ENCODE peak calls at places on chromosome 6, in eight cellular contexts. One of them, this sample, is unnamed. For H3K9me3, the result is how much of the 10 kb centered on the place peaks cover.

GRCh38 chr6:48671506-48671905 is 560.5 kb upstream of the PTCHD4 start:
- DNase-seq in transverse colon: no peak
- DNase-seq in ovary: no peak
- DNase-seq in H1: no peak
- DNase-seq in stomach: no peak
- DNase-seq in HepG2: no peak
- DNase-seq in upper lobe of left lung: no peak
- DNase-seq in A549: peak
- DNase-seq in this sample: no peak

GRCh38 chr6:113076116-113076515 is 729.0 kb downstream of the RFPL4B start:
- DNase-seq in stomach: no peak
- DNase-seq in upper lobe of left lung: no peak
- DNase-seq in transverse colon: no peak
- DNase-seq in H1: no peak
- DNase-seq in HepG2: no peak
- DNase-seq in ovary: no peak
- DNase-seq in A549: no peak
- DNase-seq in this sample: no peak

GRCh38 chr6:123352279-123352678 is 284.5 kb downstream of the TRDN start:
- DNase-seq in upper lobe of left lung: no peak
- DNase-seq in A549: no peak
- DNase-seq in HepG2: no peak
- DNase-seq in stomach: no peak
- DNase-seq in ovary: no peak
- DNase-seq in H1: no peak
- DNase-seq in transverse colon: no peak
- DNase-seq in this sample: no peak

GRCh38 chr6:16069222-16069621 is 59.7 kb upstream of the MYLIP start:
- DNase-seq in A549: no peak
- DNase-seq in ovary: no peak
- DNase-seq in transverse colon: no peak
- DNase-seq in H1: peak
- DNase-seq in upper lobe of left lung: peak
- DNase-seq in HepG2: no peak
- DNase-seq in stomach: no peak
- DNase-seq in this sample: no peak

GRCh38 chr6:152136449-152136825 is 329.0 kb downstream of the ESR1 start:
- DNase-seq in H1: no peak
- DNase-seq in upper lobe of left lung: peak
- DNase-seq in stomach: no peak
- DNase-seq in ovary: no peak
- DNase-seq in A549: peak
- DNase-seq in transverse colon: no peak
- DNase-seq in HepG2: no peak
- DNase-seq in this sample: no peak

GRCh38 chr6:77264970-77265369 is 198.3 kb downstream of the HTR1B start:
- DNase-seq in upper lobe of left lung: no peak
- DNase-seq in ovary: no peak
- DNase-seq in HepG2: no peak
- DNase-seq in transverse colon: no peak
- DNase-seq in H1: peak
- DNase-seq in A549: no peak
- DNase-seq in stomach: no peak
- DNase-seq in this sample: no peak

GRCh38 chr6:150930816-150931215 is 65.3 kb downstream of the MTHFD1L start:
- DNase-seq in HepG2: no peak
- DNase-seq in stomach: no peak
- DNase-seq in A549: peak
- DNase-seq in upper lobe of left lung: no peak
- DNase-seq in ovary: no peak
- DNase-seq in transverse colon: no peak
- DNase-seq in H1: no peak
- DNase-seq in this sample: no peak

GRCh38 chr6:119350202-119351004 is 842 bp upstream of the MAN1A1 start:
- DNase-seq in stomach: no peak
- DNase-seq in transverse colon: peak
- DNase-seq in H1: no peak
- DNase-seq in A549: peak
- DNase-seq in HepG2: peak
- DNase-seq in ovary: peak
- DNase-seq in upper lobe of left lung: no peak
- DNase-seq in this sample: peak

GRCh38 chr6:5095236-5095635 is 10.1 kb downstream of the PPP1R3G start:
- DNase-seq in stomach: no peak
- DNase-seq in HepG2: no peak
- DNase-seq in transverse colon: no peak
- DNase-seq in H1: no peak
- DNase-seq in A549: no peak
- DNase-seq in upper lobe of left lung: no peak
- DNase-seq in ovary: no peak
- DNase-seq in this sample: no peak

GRCh38 chr6:136604928-136605485 is 54.8 kb upstream of the MAP7 start:
- DNase-seq in H1: no peak
- DNase-seq in ovary: peak
- DNase-seq in HepG2: no peak
- DNase-seq in stomach: no peak
- DNase-seq in transverse colon: no peak
- DNase-seq in upper lobe of left lung: no peak
- DNase-seq in A549: no peak
- DNase-seq in this sample: no peak

GRCh38 chr6:143061597-143062385 is 1.1 kb downstream of the AIG1 start:
- DNase-seq in stomach: no peak
- DNase-seq in A549: no peak
- DNase-seq in ovary: no peak
- DNase-seq in transverse colon: no peak
- DNase-seq in H1: no peak
- DNase-seq in upper lobe of left lung: no peak
- DNase-seq in HepG2: peak
- DNase-seq in this sample: no peak

GRCh38 chr6:138521800-138522199 is 22.5 kb upstream of the NHSL1 start:
- DNase-seq in transverse colon: no peak
- DNase-seq in A549: no peak
- DNase-seq in upper lobe of left lung: no peak
- DNase-seq in stomach: no peak
- DNase-seq in HepG2: no peak
- DNase-seq in H1: no peak
- DNase-seq in ovary: no peak
- DNase-seq in this sample: no peak

GRCh38 chr6:50361641-50362331 is 312.1 kb upstream of the DEFB112 start:
- DNase-seq in stomach: no peak
- DNase-seq in H1: no peak
- DNase-seq in ovary: no peak
- DNase-seq in transverse colon: no peak
- DNase-seq in HepG2: no peak
- DNase-seq in upper lobe of left lung: no peak
- DNase-seq in A549: no peak
- DNase-seq in this sample: no peak

GRCh38 chr6:50353603-50354002 is 303.9 kb upstream of the DEFB112 start:
- DNase-seq in upper lobe of left lung: no peak
- DNase-seq in ovary: no peak
- DNase-seq in A549: no peak
- DNase-seq in stomach: no peak
- DNase-seq in H1: no peak
- DNase-seq in HepG2: no peak
- DNase-seq in transverse colon: no peak
- DNase-seq in this sample: no peak

GRCh38 chr6:50362706-50363105 is 313.0 kb upstream of the DEFB112 start:
- DNase-seq in transverse colon: no peak
- DNase-seq in A549: no peak
- DNase-seq in H1: no peak
- DNase-seq in ovary: no peak
- DNase-seq in stomach: no peak
- DNase-seq in upper lobe of left lung: no peak
- DNase-seq in HepG2: peak
- DNase-seq in this sample: no peak

GRCh38 chr6:50358113-50358512 is 308.4 kb upstream of the DEFB112 start:
- DNase-seq in ovary: no peak
- DNase-seq in stomach: no peak
- DNase-seq in A549: no peak
- DNase-seq in HepG2: no peak
- DNase-seq in upper lobe of left lung: no peak
- DNase-seq in H1: no peak
- DNase-seq in transverse colon: no peak
- DNase-seq in this sample: no peak
- TF ChIP-seq EP300 in ovary: no peak
- TF ChIP-seq EP300 in stomach: no peak
- TF ChIP-seq EP300 in A549: no peak
- TF ChIP-seq EP300 in HepG2: no peak
- TF ChIP-seq EP300 in upper lobe of left lung: no peak
- TF ChIP-seq EP300 in H1: no peak
- TF ChIP-seq EP300 in transverse colon: no peak
- TF ChIP-seq EP300 in this sample: no peak

GRCh38 chr6:52232990-52233389 is 11.3 kb downstream of the IL17F start:
- DNase-seq in ovary: no peak
- DNase-seq in stomach: no peak
- DNase-seq in upper lobe of left lung: no peak
- DNase-seq in transverse colon: no peak
- DNase-seq in HepG2: no peak
- DNase-seq in A549: no peak
- DNase-seq in H1: no peak
- DNase-seq in this sample: no peak

GRCh38 chr6:52230685-52231084 is 13.6 kb downstream of the IL17F start:
- DNase-seq in ovary: no peak
- DNase-seq in A549: no peak
- DNase-seq in upper lobe of left lung: no peak
- DNase-seq in H1: no peak
- DNase-seq in stomach: no peak
- DNase-seq in HepG2: no peak
- DNase-seq in transverse colon: no peak
- DNase-seq in this sample: no peak

GRCh38 chr6:52231411-52232127 is 12.7 kb downstream of the IL17F start:
- DNase-seq in upper lobe of left lung: no peak
- DNase-seq in HepG2: no peak
- DNase-seq in A549: no peak
- DNase-seq in H1: no peak
- DNase-seq in ovary: no peak
- DNase-seq in transverse colon: no peak
- DNase-seq in stomach: no peak
- DNase-seq in this sample: no peak

DNA sequence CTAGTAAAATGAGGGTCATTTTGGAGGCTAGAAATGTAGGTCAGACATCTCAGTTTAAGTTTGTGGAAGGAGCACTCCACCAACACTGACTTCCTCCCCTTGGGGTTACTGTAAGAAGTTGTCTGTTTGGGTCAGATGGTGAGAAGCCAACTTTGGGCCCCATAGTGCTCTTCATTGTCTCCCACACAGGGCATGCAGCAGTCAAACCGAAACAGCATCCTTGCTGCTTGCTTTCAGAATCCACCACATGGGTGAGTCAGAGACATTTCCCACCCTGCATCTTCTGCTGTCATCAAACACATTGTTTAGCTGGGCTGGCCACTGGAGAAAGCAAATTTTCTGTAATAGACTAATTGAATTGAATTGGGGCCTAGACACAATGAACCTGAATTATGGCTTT is 16.8 kb downstream of the IL17F start:
- DNase-seq in upper lobe of left lung: no peak
- DNase-seq in ovary: no peak
- DNase-seq in stomach: no peak
- DNase-seq in H1: no peak
- DNase-seq in A549: no peak
- DNase-seq in HepG2: no peak
- DNase-seq in transverse colon: no peak
- DNase-seq in this sample: no peak
- H3K27ac ChIP-seq in upper lobe of left lung: no peak
- H3K27ac ChIP-seq in ovary: no peak
- H3K27ac ChIP-seq in stomach: no peak
- H3K27ac ChIP-seq in H1: no peak
- H3K27ac ChIP-seq in A549: no peak
- H3K27ac ChIP-seq in HepG2: no peak
- H3K27ac ChIP-seq in transverse colon: no peak
- H3K27ac ChIP-seq in this sample: no peak

GRCh38 chr6:111157412-111157811 is 70.1 kb downstream of the SLC16A10 start:
- DNase-seq in ovary: no peak
- DNase-seq in upper lobe of left lung: no peak
- DNase-seq in A549: no peak
- DNase-seq in transverse colon: no peak
- DNase-seq in H1: no peak
- DNase-seq in HepG2: no peak
- DNase-seq in stomach: no peak
- DNase-seq in this sample: no peak

GRCh38 chr6:111159628-111160027 is 72.3 kb downstream of the SLC16A10 start:
- DNase-seq in A549: no peak
- DNase-seq in HepG2: no peak
- DNase-seq in transverse colon: no peak
- DNase-seq in stomach: no peak
- DNase-seq in ovary: no peak
- DNase-seq in upper lobe of left lung: no peak
- DNase-seq in H1: no peak
- DNase-seq in this sample: no peak

GRCh38 chr6:111161650-111162049 is 74.3 kb downstream of the SLC16A10 start:
- DNase-seq in H1: no peak
- DNase-seq in transverse colon: no peak
- DNase-seq in A549: no peak
- DNase-seq in upper lobe of left lung: no peak
- DNase-seq in ovary: no peak
- DNase-seq in stomach: no peak
- DNase-seq in HepG2: no peak
- DNase-seq in this sample: no peak

DNA sequence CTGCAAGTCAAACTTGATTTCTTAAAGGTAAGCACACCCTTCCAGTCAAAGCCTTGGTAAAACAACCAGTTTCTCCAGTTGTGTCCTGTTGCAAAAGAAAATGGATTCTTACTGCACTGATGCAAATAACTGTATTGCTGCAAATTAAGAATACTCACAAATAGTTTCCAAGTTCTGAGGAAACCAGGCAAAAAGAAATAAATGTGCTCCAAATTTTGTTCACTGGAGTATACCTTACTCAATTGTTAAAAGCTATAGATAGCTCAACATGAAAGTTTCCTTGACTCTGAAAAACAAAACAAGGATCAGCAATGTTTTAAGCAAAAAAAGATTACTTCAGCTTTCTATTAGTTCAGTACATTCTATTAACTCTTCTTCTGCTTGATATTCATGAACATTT is 75.2 kb downstream of the SLC16A10 start:
- DNase-seq in H1: no peak
- DNase-seq in upper lobe of left lung: no peak
- DNase-seq in A549: no peak
- DNase-seq in stomach: no peak
- DNase-seq in ovary: no peak
- DNase-seq in HepG2: no peak
- DNase-seq in transverse colon: no peak
- DNase-seq in this sample: no peak
- H3K9me3 ChIP-seq in H1: under half
- H3K9me3 ChIP-seq in upper lobe of left lung: under half
- H3K9me3 ChIP-seq in A549: under half
- H3K9me3 ChIP-seq in stomach: under half
- H3K9me3 ChIP-seq in ovary: under half
- H3K9me3 ChIP-seq in HepG2: under half
- H3K9me3 ChIP-seq in transverse colon: under half
- H3K9me3 ChIP-seq in this sample: under half

GRCh38 chr6:148152244-148152643 is 190.4 kb upstream of the SASH1 start:
- DNase-seq in HepG2: no peak
- DNase-seq in A549: no peak
- DNase-seq in stomach: no peak
- DNase-seq in upper lobe of left lung: no peak
- DNase-seq in H1: no peak
- DNase-seq in transverse colon: peak
- DNase-seq in ovary: no peak
- DNase-seq in this sample: no peak

GRCh38 chr6:148154648-148155047 is 188.0 kb upstream of the SASH1 start:
- DNase-seq in ovary: no peak
- DNase-seq in stomach: no peak
- DNase-seq in upper lobe of left lung: no peak
- DNase-seq in transverse colon: no peak
- DNase-seq in HepG2: no peak
- DNase-seq in H1: no peak
- DNase-seq in A549: no peak
- DNase-seq in this sample: no peak

GRCh38 chr6:148157841-148158240 is 184.8 kb upstream of the SASH1 start:
- DNase-seq in ovary: no peak
- DNase-seq in A549: no peak
- DNase-seq in H1: no peak
- DNase-seq in stomach: no peak
- DNase-seq in transverse colon: no peak
- DNase-seq in HepG2: no peak
- DNase-seq in upper lobe of left lung: no peak
- DNase-seq in this sample: no peak
- TF ChIP-seq EP300 in ovary: no peak
- TF ChIP-seq EP300 in A549: no peak
- TF ChIP-seq EP300 in H1: no peak
- TF ChIP-seq EP300 in stomach: no peak
- TF ChIP-seq EP300 in transverse colon: no peak
- TF ChIP-seq EP300 in HepG2: no peak
- TF ChIP-seq EP300 in upper lobe of left lung: no peak
- TF ChIP-seq EP300 in this sample: no peak

This sample was measured in tibial nerve.